ENCODE peak calls at places on chromosome 1, in six cellular contexts. One of them, this sample, is unnamed.

GRCh38 chr1:18630511-18631495 is at the start of gene PAX7:
- DNase-seq in transverse colon: no peak
- DNase-seq in HCT116: no peak
- DNase-seq in upper lobe of left lung: peak
- DNase-seq in prostate gland: no peak
- DNase-seq in suprapubic skin: no peak
- DNase-seq in this sample: no peak

GRCh38 chr1:2115922-2116341 is 65.7 kb downstream of the PRKCZ start:
- DNase-seq in transverse colon: no peak
- DNase-seq in HCT116: no peak
- DNase-seq in upper lobe of left lung: peak
- DNase-seq in prostate gland: no peak
- DNase-seq in suprapubic skin: no peak
- DNase-seq in this sample: no peak

GRCh38 chr1:53065391-53065790 is 3.4 kb downstream of the PODN start:
- DNase-seq in transverse colon: no peak
- DNase-seq in HCT116: no peak
- DNase-seq in upper lobe of left lung: no peak
- DNase-seq in prostate gland: no peak
- DNase-seq in suprapubic skin: no peak
- DNase-seq in this sample: no peak

GRCh38 chr1:112496290-112496689 is 12.5 kb upstream of the WNT2B start:
- DNase-seq in transverse colon: no peak
- DNase-seq in HCT116: no peak
- DNase-seq in upper lobe of left lung: no peak
- DNase-seq in prostate gland: no peak
- DNase-seq in suprapubic skin: no peak
- DNase-seq in this sample: no peak

GRCh38 chr1:160189649-160190625 is at the start of gene CASQ1:
- DNase-seq in transverse colon: peak
- DNase-seq in HCT116: no peak
- DNase-seq in upper lobe of left lung: no peak
- DNase-seq in prostate gland: peak
- DNase-seq in suprapubic skin: no peak
- DNase-seq in this sample: peak

GRCh38 chr1:147627435-147628110 is 42.8 kb downstream of the ACP6 start:
- DNase-seq in transverse colon: peak
- DNase-seq in HCT116: peak
- DNase-seq in upper lobe of left lung: no peak
- DNase-seq in prostate gland: peak
- DNase-seq in suprapubic skin: no peak
- DNase-seq in this sample: peak

GRCh38 chr1:212466437-212466836 is 33.7 kb downstream of the NENF start:
- DNase-seq in transverse colon: no peak
- DNase-seq in HCT116: no peak
- DNase-seq in upper lobe of left lung: no peak
- DNase-seq in prostate gland: no peak
- DNase-seq in suprapubic skin: no peak
- DNase-seq in this sample: no peak

GRCh38 chr1:30196457-30196856 is 526.9 kb downstream of the MATN1 start:
- DNase-seq in transverse colon: no peak
- DNase-seq in HCT116: no peak
- DNase-seq in upper lobe of left lung: no peak
- DNase-seq in prostate gland: no peak
- DNase-seq in suprapubic skin: peak
- DNase-seq in this sample: no peak

GRCh38 chr1:162019006-162019405 is 4.7 kb downstream of the OLFML2B start:
- DNase-seq in transverse colon: no peak
- DNase-seq in HCT116: no peak
- DNase-seq in upper lobe of left lung: no peak
- DNase-seq in prostate gland: no peak
- DNase-seq in suprapubic skin: no peak
- DNase-seq in this sample: no peak

GRCh38 chr1:109134423-109134822 is 20.5 kb downstream of the ELAPOR1 start:
- DNase-seq in transverse colon: peak
- DNase-seq in HCT116: no peak
- DNase-seq in upper lobe of left lung: no peak
- DNase-seq in prostate gland: no peak
- DNase-seq in suprapubic skin: no peak
- DNase-seq in this sample: peak

GRCh38 chr1:151327903-151328674 is 873 bp upstream of the PI4KB start:
- DNase-seq in transverse colon: peak
- DNase-seq in HCT116: no peak
- DNase-seq in upper lobe of left lung: no peak
- DNase-seq in prostate gland: no peak
- DNase-seq in suprapubic skin: no peak
- DNase-seq in this sample: no peak

GRCh38 chr1:99198377-99198776 is 65.9 kb upstream of the PLPPR4 start:
- DNase-seq in transverse colon: no peak
- DNase-seq in HCT116: no peak
- DNase-seq in upper lobe of left lung: no peak
- DNase-seq in prostate gland: no peak
- DNase-seq in suprapubic skin: no peak
- DNase-seq in this sample: no peak

GRCh38 chr1:154999651-155000474 is 2.7 kb upstream of the ZBTB7B start:
- DNase-seq in transverse colon: peak
- DNase-seq in HCT116: no peak
- DNase-seq in upper lobe of left lung: peak
- DNase-seq in prostate gland: peak
- DNase-seq in suprapubic skin: peak
- DNase-seq in this sample: peak

GRCh38 chr1:201432814-201433213 is 11.3 kb upstream of the TNNI1 start:
- DNase-seq in transverse colon: no peak
- DNase-seq in HCT116: no peak
- DNase-seq in upper lobe of left lung: no peak
- DNase-seq in prostate gland: no peak
- DNase-seq in suprapubic skin: no peak
- DNase-seq in this sample: no peak

GRCh38 chr1:201436461-201436860 is 14.9 kb upstream of the TNNI1 start:
- DNase-seq in transverse colon: no peak
- DNase-seq in HCT116: peak
- DNase-seq in upper lobe of left lung: no peak
- DNase-seq in prostate gland: no peak
- DNase-seq in suprapubic skin: no peak
- DNase-seq in this sample: no peak

GRCh38 chr1:201436969-201437368 is 15.4 kb upstream of the TNNI1 start:
- DNase-seq in transverse colon: no peak
- DNase-seq in HCT116: no peak
- DNase-seq in upper lobe of left lung: no peak
- DNase-seq in prostate gland: no peak
- DNase-seq in suprapubic skin: no peak
- DNase-seq in this sample: no peak

GRCh38 chr1:201433609-201434008 is 12.1 kb upstream of the TNNI1 start:
- DNase-seq in transverse colon: no peak
- DNase-seq in HCT116: no peak
- DNase-seq in upper lobe of left lung: no peak
- DNase-seq in prostate gland: no peak
- DNase-seq in suprapubic skin: no peak
- DNase-seq in this sample: no peak

DNA sequence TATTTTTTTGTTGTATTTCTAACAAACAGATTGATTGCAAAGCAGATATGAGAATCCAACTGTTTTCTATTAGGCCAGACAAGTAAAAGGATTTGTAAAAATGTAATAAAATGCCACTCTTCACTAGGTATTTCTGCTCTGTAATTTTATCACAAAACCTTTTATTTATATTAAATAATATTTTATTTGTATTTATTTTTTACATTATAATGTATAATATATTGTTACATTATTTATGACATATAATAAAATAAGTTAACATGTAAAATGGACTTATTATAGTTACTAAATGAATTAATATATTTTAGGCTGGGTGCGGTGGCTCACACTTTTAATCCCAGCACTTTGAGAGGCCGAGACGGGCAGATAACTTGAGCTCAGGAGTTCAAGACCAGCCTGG is 12.7 kb upstream of the TNNI1 start:
- DNase-seq in transverse colon: no peak
- DNase-seq in HCT116: no peak
- DNase-seq in upper lobe of left lung: no peak
- DNase-seq in prostate gland: no peak
- DNase-seq in suprapubic skin: no peak
- DNase-seq in this sample: no peak
- TF ChIP-seq POLR2AphosphoS5 in transverse colon: no peak
- TF ChIP-seq POLR2AphosphoS5 in HCT116: no peak
- TF ChIP-seq POLR2AphosphoS5 in upper lobe of left lung: no peak
- TF ChIP-seq POLR2AphosphoS5 in prostate gland: no peak
- TF ChIP-seq POLR2AphosphoS5 in suprapubic skin: no peak
- TF ChIP-seq POLR2AphosphoS5 in this sample: no peak

GRCh38 chr1:13623021-13623637 is 39.5 kb downstream of the PDPN start:
- DNase-seq in transverse colon: no peak
- DNase-seq in HCT116: no peak
- DNase-seq in upper lobe of left lung: no peak
- DNase-seq in prostate gland: no peak
- DNase-seq in suprapubic skin: no peak
- DNase-seq in this sample: no peak
- H3K27ac ChIP-seq in transverse colon: no peak
- H3K27ac ChIP-seq in HCT116: no peak
- H3K27ac ChIP-seq in upper lobe of left lung: no peak
- H3K27ac ChIP-seq in prostate gland: no peak
- H3K27ac ChIP-seq in suprapubic skin: no peak
- H3K27ac ChIP-seq in this sample: no peak

DNA sequence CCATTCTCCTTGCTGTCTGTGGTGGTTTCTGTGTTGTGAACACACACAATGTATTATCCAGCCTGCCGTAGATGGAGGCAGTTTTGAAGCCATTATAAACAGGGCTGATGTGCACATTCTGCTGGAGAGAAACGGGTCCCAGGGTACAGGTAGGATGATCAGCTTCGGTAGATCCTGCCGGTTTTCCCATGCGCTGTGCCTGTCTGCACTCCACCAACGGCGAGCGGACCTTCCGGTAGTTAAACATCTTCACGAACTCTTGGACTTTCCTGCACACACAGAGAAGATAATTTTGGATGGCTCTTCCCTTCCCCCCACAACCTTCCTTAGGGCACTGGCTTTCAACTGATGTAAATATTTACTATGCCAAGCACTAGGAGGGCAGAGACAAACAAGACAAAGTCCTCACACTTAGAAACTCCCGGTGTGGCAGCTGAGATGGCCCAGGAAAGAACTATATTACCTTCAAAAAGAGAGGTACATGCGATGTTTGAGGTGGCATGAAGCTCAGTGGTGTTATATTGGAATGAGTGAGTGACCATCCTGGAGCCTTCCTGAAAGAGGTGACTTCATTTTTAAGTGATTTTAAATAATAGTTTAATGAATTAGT is 41.7 kb downstream of the ALPL start:
- DNase-seq in transverse colon: no peak
- DNase-seq in HCT116: no peak
- DNase-seq in upper lobe of left lung: no peak
- DNase-seq in prostate gland: no peak
- DNase-seq in suprapubic skin: no peak
- DNase-seq in this sample: no peak
- TF ChIP-seq POLR2A in transverse colon: no peak
- TF ChIP-seq POLR2A in HCT116: no peak
- TF ChIP-seq POLR2A in upper lobe of left lung: no peak
- TF ChIP-seq POLR2A in prostate gland: no peak
- TF ChIP-seq POLR2A in suprapubic skin: no peak
- TF ChIP-seq POLR2A in this sample: no peak

GRCh38 chr1:32693455-32694174 is 9.0 kb downstream of the SYNC start:
- DNase-seq in transverse colon: no peak
- DNase-seq in HCT116: no peak
- DNase-seq in upper lobe of left lung: no peak
- DNase-seq in prostate gland: no peak
- DNase-seq in suprapubic skin: peak
- DNase-seq in this sample: no peak

GRCh38 chr1:32696041-32696440 is 6.5 kb downstream of the SYNC start:
- DNase-seq in transverse colon: no peak
- DNase-seq in HCT116: no peak
- DNase-seq in upper lobe of left lung: no peak
- DNase-seq in prostate gland: no peak
- DNase-seq in suprapubic skin: no peak
- DNase-seq in this sample: no peak

GRCh38 chr1:32695098-32695904 is 7.3 kb downstream of the SYNC start:
- DNase-seq in transverse colon: peak
- DNase-seq in HCT116: no peak
- DNase-seq in upper lobe of left lung: no peak
- DNase-seq in prostate gland: no peak
- DNase-seq in suprapubic skin: peak
- DNase-seq in this sample: peak
- TF ChIP-seq POLR2AphosphoS5 in transverse colon: no peak
- TF ChIP-seq POLR2AphosphoS5 in HCT116: no peak
- TF ChIP-seq POLR2AphosphoS5 in upper lobe of left lung: peak
- TF ChIP-seq POLR2AphosphoS5 in prostate gland: no peak
- TF ChIP-seq POLR2AphosphoS5 in suprapubic skin: no peak
- TF ChIP-seq POLR2AphosphoS5 in this sample: peak

DNA sequence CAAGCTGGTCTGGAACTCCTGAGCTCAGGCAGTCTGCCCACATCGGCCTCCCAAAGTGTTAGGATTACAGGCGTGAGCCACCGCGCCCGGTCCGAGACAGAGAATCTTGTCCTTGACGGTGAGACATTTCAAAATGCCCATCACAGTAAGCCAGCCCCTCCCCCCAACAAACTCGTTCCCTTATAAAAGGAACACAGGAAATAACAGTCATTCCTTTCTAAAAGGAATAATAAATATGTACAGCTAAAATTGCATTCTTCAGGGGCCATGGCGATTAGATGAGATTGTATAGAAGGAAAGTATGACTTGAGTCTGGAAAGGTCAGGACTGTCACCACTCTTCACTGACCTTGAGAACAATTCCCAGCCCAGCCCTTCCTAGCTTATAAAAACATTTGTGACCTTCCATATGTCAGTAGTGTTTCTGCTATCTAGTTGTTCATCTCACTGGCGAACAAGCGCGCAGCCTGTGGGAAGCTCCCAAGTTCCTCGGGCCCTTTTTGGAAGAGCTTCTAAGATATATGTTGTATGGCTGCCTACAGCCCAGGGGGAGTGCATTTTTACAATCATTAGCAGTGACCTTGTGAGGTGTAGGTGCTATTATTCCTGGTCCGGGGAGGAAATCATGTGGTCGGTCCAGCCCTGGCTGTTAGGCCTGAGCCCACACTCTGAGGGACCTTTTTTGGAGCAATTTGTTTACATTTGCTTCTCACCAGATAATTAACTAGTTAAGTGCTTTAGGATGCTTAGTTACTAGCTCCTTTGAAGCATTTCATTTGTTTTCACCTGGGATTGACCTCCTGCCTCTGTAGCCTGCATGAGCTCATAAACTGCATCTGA is 8.7 kb downstream of the SZRD1 start:
- DNase-seq in transverse colon: no peak
- DNase-seq in HCT116: no peak
- DNase-seq in upper lobe of left lung: no peak
- DNase-seq in prostate gland: no peak
- DNase-seq in suprapubic skin: no peak
- DNase-seq in this sample: no peak
- H3K27ac ChIP-seq in transverse colon: peak
- H3K27ac ChIP-seq in HCT116: no peak
- H3K27ac ChIP-seq in upper lobe of left lung: peak
- H3K27ac ChIP-seq in prostate gland: peak
- H3K27ac ChIP-seq in suprapubic skin: no peak
- H3K27ac ChIP-seq in this sample: peak

This sample was measured in stomach.